ENCODE peak calls at places on chromosomes 5 and 9, in seven cellular contexts. U, Q, E, B, S, K and G are unnamed samples.

GRCh38 chr9:1460143-1460769 is 410.1 kb downstream of the DMRT2 start:
- DNase-seq in U (no peak), K (no peak), E (no peak), B (no peak), Q (no peak), S (no peak), G (no peak)

GRCh38 chr9:3331801-3332200 is 194.0 kb downstream of the RFX3 start:
- DNase-seq in E (no peak), U (peak; percentile 29), Q (no peak), S (no peak), B (no peak), K (no peak), G (no peak)

GRCh38 chr5:83306572-83307241 is 164.8 kb upstream of the VCAN start:
- DNase-seq in U (peak; percentile 96), S (no peak), K (no peak), Q (no peak), B (peak; percentile 96), E (no peak), G (no peak)

GRCh38 chr5:151780348-151780747 is 8.6 kb downstream of the G3BP1 start:
- DNase-seq in Q (no peak), U (no peak), E (no peak), B (no peak), K (no peak), S (no peak), G (no peak)

GRCh38 chr5:173538654-173539053 is 77.8 kb downstream of the BOD1 start:
- DNase-seq in B (no peak), S (no peak), Q (no peak), K (no peak), U (no peak), E (no peak), G (no peak)

GRCh38 chr5:83718936-83719495 is 1.6 kb downstream of the HAPLN1 start:
- DNase-seq in S (no peak), U (peak; percentile 14), K (no peak), B (no peak), Q (no peak), E (no peak), G (no peak)

GRCh38 chr9:6907772-6908381 is 150.1 kb downstream of the KDM4C start:
- DNase-seq in E (no peak), K (no peak), Q (no peak), B (peak; percentile 18), U (peak; percentile 37), S (no peak), G (no peak)

GRCh38 chr9:135137398-135137832 is 49.9 kb downstream of the OLFM1 start:
- DNase-seq in B (no peak), Q (no peak), K (no peak), U (no peak), S (no peak), E (no peak), G (no peak)

GRCh38 chr5:102666164-102666951 is 88.7 kb upstream of the PAM start:
- DNase-seq in S (no peak), E (no peak), B (peak; percentile 40), K (peak; percentile 10), U (peak; percentile 30), Q (no peak), G (no peak)